ENCODE peak calls at places on chromosomes 13 and 19, in eight cellular contexts. Q, W, U, E, X, R, B and I are unnamed samples. For H3K36me3, the result is how much of the 10 kb centered on the place peaks cover.

GRCh38 chr19:16447015-16447384 is 24.8 kb downstream of the EPS15L1 start:
- DNase-seq in E (peak), X (peak), R (peak), Q (peak), U (no peak), W (peak), B (no peak), I (no peak)

GRCh38 chr19:40392894-40393517 is 3.0 kb upstream of the HIPK4 start:
- DNase-seq in X (no peak), B (no peak), Q (no peak), E (peak), R (no peak), W (no peak), U (peak), I (peak)

GRCh38 chr19:53130506-53130905 is 2.2 kb downstream of the ZNF415 start:
- DNase-seq in R (no peak), E (no peak), Q (no peak), U (peak), W (peak), B (no peak), X (peak), I (no peak)

GRCh38 chr19:43395561-43395960 is 19.1 kb upstream of the TEX101 start:
- DNase-seq in Q (peak), B (no peak), E (no peak), R (no peak), W (no peak), X (no peak), U (no peak), I (no peak)

GRCh38 chr13:100495455-100495854 is 93.1 kb downstream of the GGACT start:
- DNase-seq in R (no peak), Q (no peak), B (no peak), E (no peak), U (no peak), X (no peak), W (no peak), I (no peak)

GRCh38 chr19:40542197-40542859 is 34.3 kb upstream of the SHKBP1 start:
- DNase-seq in U (no peak), E (peak), R (peak), Q (peak), B (no peak), X (peak), W (peak), I (no peak)

GRCh38 chr19:29673451-29674371 is 8.4 kb downstream of the PLEKHF1 start:
- DNase-seq in R (no peak), U (no peak), W (no peak), Q (peak), E (no peak), B (no peak), X (no peak), I (no peak)

GRCh38 chr19:1040476-1041271 is 767 bp downstream of the ABCA7 start:
- DNase-seq in E (peak), U (peak), R (peak), Q (peak), X (peak), B (peak), W (peak), I (peak)

GRCh38 chr13:113990321-113990837 is 16.5 kb upstream of the C13orf46 start:
- DNase-seq in U (no peak), B (no peak), W (no peak), X (no peak), R (no peak), Q (peak), E (no peak), I (no peak)

GRCh38 chr19:58059681-58060080 is 599 bp downstream of the ZNF135 start:
- DNase-seq in E (no peak), U (no peak), Q (no peak), R (no peak), B (no peak), X (no peak), W (no peak), I (no peak)

DNA sequence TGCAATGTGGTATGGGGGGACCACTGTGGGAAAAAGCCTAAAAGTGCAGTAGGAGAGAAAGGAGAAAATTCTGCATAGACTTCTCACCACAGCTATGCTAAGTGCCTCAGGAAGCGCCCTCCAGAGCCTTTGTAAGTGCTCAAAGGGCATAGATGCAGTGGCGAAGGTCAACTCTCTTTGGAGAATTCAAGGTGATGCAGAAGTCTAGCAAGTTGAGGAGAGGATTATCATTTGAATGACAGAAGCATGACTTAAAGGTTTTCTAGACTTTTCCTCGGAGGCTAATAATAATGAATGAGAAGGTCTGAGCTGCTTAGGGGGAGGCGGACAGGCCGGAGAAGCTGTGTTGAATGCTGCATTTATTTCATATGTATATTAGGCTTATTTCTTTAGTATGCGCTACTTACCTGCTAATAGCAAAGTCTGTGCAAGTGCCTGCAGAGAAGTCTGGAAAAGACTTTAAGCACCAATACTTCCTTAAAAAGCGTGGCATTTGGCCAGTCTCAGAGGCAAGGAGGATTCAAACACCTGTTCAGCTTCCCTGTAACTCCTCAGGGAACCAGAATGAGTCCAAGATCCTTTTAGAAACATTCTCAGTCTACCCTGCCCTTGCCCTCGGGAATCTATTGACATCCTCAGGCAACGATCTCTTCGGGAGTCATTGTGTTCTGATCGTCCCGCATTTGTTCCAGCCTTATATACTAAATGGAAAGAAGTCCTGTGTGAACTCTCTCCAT is 56.2 kb downstream of the FLT1 start:
- DNase-seq in B (no peak), E (no peak), X (no peak), Q (no peak), R (no peak), W (no peak), U (no peak), I (peak)
- H3K36me3 ChIP-seq in B (under half), E (under half), X (under half), Q (under half), R (under half), W (under half), U (under half), I (under half)

DNA sequence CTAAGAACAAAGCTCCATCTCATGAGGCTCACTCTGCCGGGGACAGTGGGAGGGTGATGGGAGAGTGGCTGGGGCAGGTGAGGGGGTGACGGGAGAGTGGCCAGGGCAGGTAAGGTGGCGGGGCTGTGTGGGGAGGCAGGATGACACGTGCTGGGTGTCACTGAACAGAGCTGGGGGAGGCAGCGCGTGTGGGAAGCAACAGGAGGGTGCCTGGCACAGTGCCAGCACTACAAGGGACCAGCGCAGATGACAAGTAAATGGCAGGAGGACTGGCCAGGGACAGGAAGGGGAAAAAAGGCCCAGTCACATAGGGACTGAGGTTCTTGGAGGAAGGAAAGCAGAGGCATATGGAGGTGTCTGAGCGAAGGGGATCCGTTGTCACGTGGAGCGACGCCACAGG is 129.9 kb downstream of the RNF17 start:
- DNase-seq in W (no peak), B (no peak), E (no peak), R (no peak), X (no peak), U (no peak), Q (no peak), I (no peak)
- H3K36me3 ChIP-seq in W (under half), B (under half), E (under half), R (under half), X (under half), U (under half), Q (under half), I (under half)

GRCh38 chr13:29522044-29522685 is 73.3 kb downstream of the SLC7A1 start:
- DNase-seq in E (no peak), X (peak), W (no peak), Q (no peak), B (no peak), U (no peak), R (no peak), I (no peak)
- H3K36me3 ChIP-seq in E (under half), X (under half), W (under half), Q (under half), B (under half), U (under half), R (under half), I (under half)

DNA sequence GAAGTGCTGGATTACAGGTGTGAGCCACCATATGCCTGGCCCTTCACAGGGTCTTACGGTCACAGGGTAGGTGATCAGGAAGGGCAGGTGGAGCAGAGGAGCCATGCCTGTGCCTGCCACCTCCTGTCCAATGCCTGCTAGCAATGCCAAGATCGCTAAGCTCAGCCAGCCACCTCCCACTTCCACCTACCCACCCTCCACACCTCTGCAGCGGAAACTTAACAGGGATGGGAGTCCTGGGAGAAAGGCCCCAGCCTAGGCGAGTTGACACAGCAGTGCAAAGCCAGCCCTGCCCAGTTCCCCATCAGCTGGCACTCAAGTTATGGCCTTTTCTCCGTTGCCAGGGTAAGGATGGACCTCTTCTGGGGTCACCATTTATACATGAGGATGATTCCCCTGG is 15.9 kb upstream of the FCHO1 start:
- DNase-seq in X (no peak), B (no peak), W (no peak), R (no peak), E (no peak), Q (no peak), U (no peak), I (peak)
- H3K36me3 ChIP-seq in X (under half), B (under half), W (under half), R (half or more), E (under half), Q (under half), U (under half), I (under half)

GRCh38 chr13:40233731-40234195 is 432.7 kb downstream of the FOXO1 start:
- DNase-seq in E (no peak), U (peak), X (no peak), W (peak), B (no peak), R (peak), Q (no peak), I (no peak)

GRCh38 chr13:40240293-40240692 is 426.1 kb downstream of the FOXO1 start:
- DNase-seq in B (no peak), X (no peak), W (no peak), R (no peak), Q (no peak), E (no peak), U (no peak), I (no peak)

GRCh38 chr13:40238761-40239160 is 427.7 kb downstream of the FOXO1 start:
- DNase-seq in Q (no peak), B (no peak), W (no peak), R (no peak), U (no peak), E (no peak), X (no peak), I (no peak)

GRCh38 chr13:40235160-40235796 is 431.2 kb downstream of the FOXO1 start:
- DNase-seq in U (no peak), E (no peak), Q (no peak), B (no peak), W (no peak), R (no peak), X (no peak), I (no peak)

GRCh38 chr13:40236566-40237168 is 429.8 kb downstream of the FOXO1 start:
- DNase-seq in E (no peak), R (peak), U (peak), Q (no peak), X (no peak), B (no peak), W (no peak), I (no peak)
- H3K36me3 ChIP-seq in E (under half), R (under half), U (under half), Q (under half), X (under half), B (under half), W (under half), I (under half)

DNA sequence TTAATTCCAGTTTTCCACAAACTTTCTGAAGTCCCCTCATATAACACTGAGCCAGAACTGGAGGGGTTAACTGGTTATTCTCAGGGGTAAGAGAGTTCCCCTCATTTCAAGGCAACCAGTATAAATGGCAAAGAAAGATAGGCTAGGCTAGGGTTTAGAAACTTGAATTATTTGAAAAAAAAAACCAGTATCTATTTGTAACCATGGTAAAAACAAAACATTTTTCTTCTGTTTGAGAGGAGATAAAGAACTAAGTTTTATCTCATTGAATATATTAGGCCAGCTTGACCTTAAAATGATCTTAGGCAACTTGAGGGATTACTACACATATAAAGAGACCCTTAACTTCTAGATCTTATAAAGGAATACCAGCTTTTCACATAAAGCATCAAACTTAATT is 19.6 kb downstream of the SUPT20H start:
- DNase-seq in R (no peak), X (no peak), W (no peak), Q (no peak), E (no peak), U (no peak), B (no peak), I (no peak)
- H3K36me3 ChIP-seq in R (half or more), X (under half), W (half or more), Q (under half), E (under half), U (under half), B (half or more), I (under half)

GRCh38 chr19:4423727-4424126 is 21.3 kb downstream of the CHAF1A start:
- DNase-seq in X (no peak), Q (no peak), R (no peak), W (no peak), E (no peak), B (no peak), U (no peak), I (no peak)

GRCh38 chr19:4429266-4430200 is 27.1 kb downstream of the CHAF1A start:
- DNase-seq in B (no peak), W (no peak), X (no peak), Q (no peak), R (no peak), E (no peak), U (no peak), I (no peak)

GRCh38 chr19:4428326-4428975 is 26.0 kb downstream of the CHAF1A start:
- DNase-seq in W (no peak), X (no peak), B (no peak), E (no peak), U (no peak), Q (no peak), R (no peak), I (no peak)

GRCh38 chr19:4430760-4431159 is 26.8 kb downstream of the UBXN6 start:
- DNase-seq in X (no peak), B (no peak), U (no peak), R (no peak), E (no peak), Q (no peak), W (no peak), I (no peak)

DNA sequence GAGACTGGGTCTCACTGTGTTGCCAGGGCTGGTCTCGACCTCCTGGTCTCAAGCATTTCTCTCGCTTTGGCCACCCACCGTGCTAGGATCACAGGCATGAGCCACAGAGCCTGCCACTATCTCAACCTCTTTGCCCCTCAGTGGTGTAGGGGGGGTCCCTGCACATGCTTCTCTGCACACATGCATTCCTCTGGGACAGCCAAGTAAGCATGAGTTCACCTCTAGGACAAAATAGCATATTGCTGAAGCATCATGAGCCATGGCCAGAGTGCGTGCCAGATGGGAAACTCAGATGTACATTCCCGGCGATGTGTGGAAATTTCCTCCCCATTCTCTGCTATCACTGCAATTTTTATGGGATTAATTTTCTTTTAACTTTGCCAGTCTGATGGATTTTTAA is 23.1 kb downstream of the CHAF1A start:
- DNase-seq in U (no peak), X (peak), R (no peak), B (no peak), Q (no peak), W (no peak), E (no peak), I (no peak)
- H3K36me3 ChIP-seq in U (under half), X (under half), R (under half), B (under half), Q (under half), W (under half), E (under half), I (half or more)

DNA sequence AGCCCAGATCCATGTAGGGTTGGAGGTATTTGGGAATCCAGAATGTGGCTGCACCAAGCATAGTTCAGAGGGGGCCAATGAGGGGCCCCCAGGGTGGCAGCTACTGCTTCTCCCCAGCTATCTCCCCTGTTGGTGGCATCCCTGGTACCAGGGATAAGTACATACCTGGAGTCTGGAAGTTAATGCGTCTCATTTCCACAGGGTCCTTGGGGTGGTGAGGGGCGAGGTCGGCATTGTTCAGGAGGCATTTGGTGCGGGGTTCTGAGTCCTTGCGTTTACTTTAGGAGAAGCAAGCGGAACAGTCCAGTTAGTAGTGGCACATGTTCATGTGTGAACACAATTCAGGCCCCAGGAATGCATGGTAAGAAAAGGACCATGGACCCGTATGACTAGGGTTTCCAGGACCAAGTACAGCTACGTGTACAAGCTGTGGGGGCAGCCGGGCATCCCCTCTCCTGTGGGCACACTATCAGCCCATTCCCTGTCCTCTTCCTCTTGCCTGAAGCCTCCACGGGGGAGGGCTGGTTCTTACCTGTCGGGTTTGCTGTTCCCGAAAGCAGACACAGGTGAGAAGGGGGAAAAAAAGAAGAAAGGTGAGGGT is 122.3 kb downstream of the PTPRS start:
- DNase-seq in X (no peak), U (no peak), W (no peak), R (no peak), E (no peak), B (no peak), Q (no peak), I (peak)
- H3K36me3 ChIP-seq in X (under half), U (under half), W (half or more), R (half or more), E (under half), B (under half), Q (under half), I (half or more)

GRCh38 chr19:10168386-10168948 is 26.3 kb downstream of the DNMT1 start:
- DNase-seq in X (no peak), R (no peak), U (no peak), W (no peak), E (no peak), Q (no peak), B (no peak), I (no peak)
- H3K36me3 ChIP-seq in X (under half), R (half or more), U (under half), W (half or more), E (half or more), Q (under half), B (under half), I (under half)

DNA sequence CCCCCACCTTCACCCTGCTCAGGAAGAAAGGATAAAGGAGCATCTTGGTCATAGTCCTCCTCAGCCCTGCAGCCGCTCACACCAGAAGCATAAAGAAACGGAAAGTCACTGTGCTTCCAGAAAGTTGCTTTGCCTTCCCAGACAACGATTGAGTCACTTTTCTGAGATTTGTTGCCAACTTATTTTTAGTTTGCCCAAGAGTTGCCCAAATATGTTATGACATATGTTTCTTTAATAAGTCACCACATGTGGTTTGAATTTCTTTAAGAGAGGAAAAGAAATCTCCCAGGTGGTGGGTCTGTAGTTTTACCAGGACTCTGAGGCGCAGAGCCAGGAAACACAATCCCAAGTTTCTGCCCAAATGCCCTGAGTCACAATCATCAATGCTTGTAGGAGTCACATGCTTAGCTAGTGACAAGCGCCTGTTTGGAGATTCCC is 63.4 kb upstream of the LRCH1 start:
- DNase-seq in B (no peak), X (peak), E (no peak), U (no peak), Q (no peak), R (no peak), W (no peak), I (no peak)
- H3K36me3 ChIP-seq in B (under half), X (under half), E (under half), U (under half), Q (under half), R (under half), W (under half), I (under half)